ENCODE peak calls at places on chromosomes 1 and 21, in eight cellular contexts. U, V, Y, Q, Z, X, B and T are unnamed samples.

GRCh38 chr1:39545531-39545930 is 31.1 kb downstream of the PABPC4 start:
- DNase-seq in V (no peak), Z (no peak), Q (no peak), B (no peak), U (no peak), Y (no peak), X (no peak), T (no peak)

GRCh38 chr1:15618685-15619525 is 1.6 kb downstream of the DDI2 start:
- DNase-seq in B (no peak), X (peak), Z (no peak), Q (no peak), U (peak), V (no peak), Y (no peak), T (no peak)

GRCh38 chr1:154820646-154821045 is 49.4 kb downstream of the KCNN3 start:
- DNase-seq in U (no peak), Y (no peak), Q (no peak), X (no peak), B (no peak), Z (no peak), V (no peak), T (no peak)

GRCh38 chr21:45246014-45246413 is 41.7 kb downstream of the POFUT2 start:
- DNase-seq in Y (no peak), V (no peak), Z (no peak), X (no peak), B (no peak), U (no peak), Q (no peak), T (no peak)

GRCh38 chr1:32351859-32352745 is 10.2 kb downstream of the FAM229A start:
- DNase-seq in Q (peak), Z (peak), B (peak), U (no peak), Y (no peak), X (no peak), V (no peak), T (no peak)

GRCh38 chr1:1846386-1846918 is 44.4 kb downstream of the GNB1 start:
- DNase-seq in Z (no peak), X (no peak), U (no peak), V (no peak), B (no peak), Q (no peak), Y (no peak), T (no peak)

GRCh38 chr1:156608036-156608674 is 6.9 kb upstream of the GPATCH4 start:
- DNase-seq in U (peak), Q (peak), Y (peak), B (peak), V (peak), X (peak), Z (peak), T (peak)

GRCh38 chr1:198141668-198142351 is 15.0 kb upstream of the NEK7 start:
- DNase-seq in B (no peak), U (no peak), Z (no peak), Y (no peak), X (no peak), Q (no peak), V (no peak), T (no peak)

GRCh38 chr1:231683439-231684165 is 57.0 kb downstream of the DISC1 start:
- DNase-seq in B (no peak), V (no peak), Q (no peak), X (no peak), Z (no peak), Y (no peak), U (peak), T (no peak)

GRCh38 chr1:31133368-31133767 is 67.9 kb upstream of the PUM1 start:
- DNase-seq in Q (no peak), U (no peak), Y (no peak), V (no peak), B (no peak), X (no peak), Z (no peak), T (no peak)

GRCh38 chr1:29713857-29714256 is 477.5 kb downstream of the PTPRU start:
- DNase-seq in U (peak), Y (no peak), Q (no peak), Z (no peak), X (no peak), B (no peak), V (no peak), T (no peak)
- TF ChIP-seq CTCF in U (peak), Y (no peak), Q (no peak), Z (no peak), X (no peak), B (peak), V (no peak), T (no peak)

GRCh38 chr1:10451286-10451685 is 1.5 kb downstream of the CORT start:
- DNase-seq in B (peak), Q (no peak), Z (no peak), X (no peak), Y (no peak), V (peak), U (peak), T (no peak)
- TF ChIP-seq CTCF in B (no peak), Q (no peak), Z (no peak), X (no peak), Y (no peak), V (no peak), U (no peak), T (no peak)

DNA sequence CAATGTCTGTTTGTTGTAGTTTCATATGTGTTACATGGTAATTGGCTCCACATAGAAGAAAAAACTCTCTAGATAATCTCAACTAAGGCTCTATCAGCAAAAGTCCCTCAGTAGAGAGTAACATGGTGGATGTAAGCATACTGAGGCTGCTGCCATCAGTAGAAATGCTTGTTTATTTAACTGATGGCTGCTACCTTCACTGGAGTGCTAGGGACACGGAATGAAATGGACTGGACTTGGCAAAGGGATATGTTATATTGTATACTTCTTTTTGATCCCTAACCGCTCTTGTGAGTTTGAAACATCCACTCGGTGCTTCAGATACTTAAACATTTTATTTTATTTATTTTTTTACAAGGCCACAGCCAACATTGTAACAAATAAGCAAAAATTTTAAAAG is 143.0 kb downstream of the ZNF281 start:
- DNase-seq in B (no peak), V (no peak), X (no peak), Q (no peak), U (no peak), Z (no peak), Y (no peak), T (no peak)
- TF ChIP-seq CTCF in B (no peak), V (no peak), X (no peak), Q (no peak), U (no peak), Z (no peak), Y (no peak), T (no peak)

DNA sequence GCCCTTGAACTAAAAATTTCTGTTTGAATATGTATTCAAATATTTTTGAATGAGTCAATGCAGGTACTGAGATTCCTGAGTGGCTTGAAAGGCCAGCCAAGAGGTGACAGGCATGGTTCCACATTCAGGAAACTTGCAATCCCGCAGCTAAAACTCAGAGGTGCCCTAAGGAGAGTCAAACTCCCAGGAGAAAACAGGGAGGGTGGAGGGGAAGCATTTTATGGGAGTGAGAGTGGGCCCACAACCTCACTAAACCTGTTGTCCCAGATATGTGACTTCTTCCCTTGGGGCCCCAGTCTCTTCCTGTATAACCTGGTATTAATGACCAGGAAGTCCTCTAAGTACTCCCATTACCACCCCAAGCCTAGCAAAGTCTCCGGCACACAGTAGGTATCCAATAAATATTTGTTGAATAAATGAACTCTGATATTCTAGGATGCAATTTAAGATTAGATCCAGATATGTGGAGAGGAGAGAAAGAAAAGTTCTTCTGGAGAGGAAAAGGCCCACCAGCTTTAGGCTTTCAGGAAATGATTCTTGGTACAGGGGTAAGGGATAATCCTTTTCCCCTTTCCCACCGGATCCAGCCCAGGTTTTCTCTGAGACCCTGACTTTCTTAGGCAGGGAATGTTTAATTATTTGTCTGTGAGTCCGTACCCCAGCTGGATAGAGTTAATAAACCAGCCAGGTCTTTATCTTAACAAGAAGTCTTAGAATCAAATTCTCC is 189.4 kb downstream of the PLPP3 start:
- DNase-seq in V (no peak), Z (no peak), U (no peak), Q (no peak), X (peak), B (peak), Y (no peak), T (no peak)
- TF ChIP-seq CTCF in V (no peak), Z (no peak), U (no peak), Q (no peak), X (no peak), B (no peak), Y (no peak), T (no peak)

DNA sequence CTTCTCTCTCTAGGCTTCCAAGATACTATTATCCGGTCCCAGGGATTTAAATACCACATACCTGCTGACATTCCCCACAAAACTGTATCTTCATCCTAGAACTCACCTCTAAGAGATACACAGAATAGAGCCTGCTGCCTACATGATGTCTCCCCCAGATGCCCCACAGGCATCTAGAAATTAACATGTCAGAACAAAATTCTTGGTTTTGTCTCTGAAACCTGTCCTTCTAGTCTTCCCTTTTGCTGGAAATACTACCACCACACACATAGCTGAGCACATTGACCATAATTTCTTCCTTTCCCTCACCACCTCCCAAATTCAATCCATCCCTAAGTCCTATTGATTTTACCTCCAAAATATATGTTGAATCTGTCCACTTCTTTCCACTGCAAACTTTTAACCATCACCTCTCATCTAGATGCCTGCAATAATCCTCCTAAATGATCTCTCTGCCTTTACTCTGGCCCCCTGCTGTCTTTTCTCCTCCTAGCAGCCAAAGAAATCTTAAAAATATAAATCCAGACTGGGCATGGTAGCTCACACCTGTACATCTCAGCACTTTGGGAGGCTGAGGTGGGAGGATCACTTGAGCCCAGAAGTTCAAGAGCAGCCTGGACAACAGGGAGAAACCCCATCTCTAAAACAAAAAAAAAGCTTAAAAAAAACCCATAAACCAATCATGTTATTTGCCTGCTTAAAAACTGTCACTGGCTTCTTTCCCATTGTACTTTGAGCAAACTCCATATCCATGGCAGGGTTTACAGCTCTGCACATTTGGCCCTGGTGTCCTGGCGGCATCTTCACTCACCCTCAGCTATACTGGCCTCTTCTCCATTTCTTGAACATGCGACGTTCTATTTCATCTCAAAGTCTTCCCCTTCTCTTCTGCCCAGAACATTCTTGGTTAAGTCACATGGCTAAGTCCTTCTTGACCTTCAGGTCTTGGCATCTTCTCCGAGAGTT is 6.2 kb upstream of the FAM76A start:
- DNase-seq in Y (no peak), U (peak), B (no peak), Q (no peak), V (no peak), Z (no peak), X (no peak), T (no peak)
- TF ChIP-seq CTCF in Y (no peak), U (peak), B (no peak), Q (no peak), V (no peak), Z (no peak), X (peak), T (no peak)